ENCODE peak calls at places on chromosomes 16 and 17, in nine cellular contexts. T, L, Z, G, O, X, I, J and D are unnamed samples.
A peak's percentile ranks its signal among the peaks of the same experiment; 100 is the strongest.

GRCh38 chr17:13788385-13788784 is 186.7 kb upstream of the HS3ST3A1 start:
- DNase-seq in T (no peak), L (no peak), Z (no peak), G (no peak), O (no peak), X (no peak), I (no peak), J (no peak), D (no peak)

GRCh38 chr17:50440172-50440837 is 14.3 kb downstream of the ACSF2 start:
- DNase-seq in T (no peak), L (no peak), Z (no peak), G (no peak), O (no peak), X (no peak), I (no peak), J (no peak), D (no peak)

GRCh38 chr17:71402007-71402406 is 718.8 kb upstream of the SOX9 start:
- DNase-seq in T (no peak), L (no peak), Z (no peak), G (no peak), O (no peak), X (no peak), I (no peak), J (no peak), D (no peak)

GRCh38 chr17:40075216-40076100 is 12.7 kb downstream of the THRA start:
- DNase-seq in T (peak; percentile 17), L (peak; percentile 61), Z (peak; percentile 52), G (peak; percentile 86), O (peak; percentile 78), X (no peak), I (peak; percentile 78), J (peak; percentile 93), D (peak; percentile 36)

GRCh38 chr17:49913226-49914095 is 55.5 kb upstream of the DLX4 start:
- DNase-seq in T (no peak), L (no peak), Z (no peak), G (no peak), O (no peak), X (no peak), I (no peak), J (no peak), D (no peak)

GRCh38 chr17:81445642-81446500 is 50.6 kb downstream of the BAHCC1 start:
- DNase-seq in T (no peak), L (no peak), Z (no peak), G (no peak), O (no peak), X (no peak), I (no peak), J (peak; percentile 40), D (no peak)

GRCh38 chr17:63640038-63640437 is 17.8 kb downstream of the MAP3K3 start:
- DNase-seq in T (no peak), L (no peak), Z (no peak), G (no peak), O (no peak), X (no peak), I (no peak), J (no peak), D (no peak)

GRCh38 chr17:57424777-57425188 is 168.5 kb downstream of the MSI2 start:
- DNase-seq in T (no peak), L (peak; percentile 74), Z (no peak), G (no peak), O (no peak), X (no peak), I (no peak), J (no peak), D (peak; percentile 60)

GRCh38 chr16:89607453-89607852 is 6.0 kb upstream of the DPEP1 start:
- DNase-seq in T (no peak), L (no peak), Z (no peak), G (no peak), O (no peak), X (no peak), I (no peak), J (no peak), D (no peak)

GRCh38 chr17:8206536-8206935 is 3.8 kb downstream of the AURKB start:
- DNase-seq in T (no peak), L (no peak), Z (no peak), G (no peak), O (no peak), X (no peak), I (no peak), J (no peak), D (no peak)